ENCODE peak calls at places on chromosome 10, in eight cellular contexts. R, Y, S, D, Z, W, M and F are unnamed samples.
A peak's percentile ranks its signal among the peaks of the same experiment; 100 is the strongest.

GRCh38 chr10:3398825-3399646 is 226.5 kb upstream of the PITRM1 start:
- DNase-seq in R (no peak), Y (no peak), S (no peak), D (peak; percentile 76), Z (no peak), W (no peak), M (no peak), F (peak; percentile 49)

GRCh38 chr10:33139191-33139646 is 181.2 kb upstream of the ITGB1 start:
- DNase-seq in R (no peak), Y (no peak), S (no peak), D (no peak), Z (no peak), W (no peak), M (no peak), F (no peak)

GRCh38 chr10:118394557-118395194 is 52.6 kb upstream of the FAM204A start:
- DNase-seq in R (no peak), Y (no peak), S (no peak), D (no peak), Z (no peak), W (no peak), M (no peak), F (no peak)

GRCh38 chr10:30111340-30111980 is 52.1 kb upstream of the JCAD start:
- DNase-seq in R (no peak), Y (no peak), S (no peak), D (no peak), Z (no peak), W (no peak), M (no peak), F (no peak)

GRCh38 chr10:7471720-7472367 is 61.0 kb upstream of the SFMBT2 start:
- DNase-seq in R (peak; percentile 84), Y (no peak), S (no peak), D (no peak), Z (no peak), W (no peak), M (no peak), F (no peak)

GRCh38 chr10:47379901-47380300 is 4.2 kb downstream of the ZNF488 start:
- DNase-seq in R (no peak), Y (no peak), S (no peak), D (no peak), Z (no peak), W (peak; percentile 61), M (no peak), F (no peak)

GRCh38 chr10:86851329-86852207 is 95.1 kb downstream of the BMPR1A start:
- DNase-seq in R (no peak), Y (no peak), S (no peak), D (no peak), Z (no peak), W (no peak), M (no peak), F (no peak)

GRCh38 chr10:44390585-44391072 is 5.7 kb upstream of the CXCL12 start:
- DNase-seq in R (no peak), Y (no peak), S (peak; percentile 75), D (no peak), Z (no peak), W (no peak), M (no peak), F (no peak)

GRCh38 chr10:64760371-64760770 is 1239.2 kb downstream of the REEP3 start:
- DNase-seq in R (no peak), Y (peak; percentile 21), S (no peak), D (peak; percentile 8), Z (no peak), W (no peak), M (no peak), F (no peak)

GRCh38 chr10:102235598-102235920 is 5.8 kb downstream of the PITX3 start:
- DNase-seq in R (no peak), Y (no peak), S (no peak), D (peak; percentile 75), Z (no peak), W (no peak), M (no peak), F (no peak)

GRCh38 chr10:27771231-27771630 is 25.6 kb upstream of the MKX start:
- DNase-seq in R (no peak), Y (no peak), S (no peak), D (no peak), Z (no peak), W (no peak), M (no peak), F (no peak)

GRCh38 chr10:56605043-56605442 is 244.0 kb upstream of the ZWINT start:
- DNase-seq in R (no peak), Y (peak; percentile 22), S (no peak), D (peak; percentile 1), Z (no peak), W (no peak), M (no peak), F (no peak)

GRCh38 chr10:4656576-4657194 is 169.3 kb upstream of the AKR1E2 start:
- DNase-seq in R (no peak), Y (peak; percentile 83), S (no peak), D (peak; percentile 52), Z (peak; percentile 52), W (no peak), M (no peak), F (peak; percentile 60)

GRCh38 chr10:132468201-132468600 is 69.4 kb upstream of the INPP5A start:
- DNase-seq in R (no peak), Y (no peak), S (no peak), D (no peak), Z (no peak), W (no peak), M (no peak), F (no peak)

GRCh38 chr10:50490244-50490643 is 133.5 kb downstream of the SGMS1 start:
- DNase-seq in R (no peak), Y (no peak), S (no peak), D (no peak), Z (no peak), W (no peak), M (no peak), F (no peak)

GRCh38 chr10:90418869-90419652 is 438.8 kb downstream of the HTR7 start:
- DNase-seq in R (no peak), Y (peak; percentile 48), S (no peak), D (peak; percentile 91), Z (no peak), W (no peak), M (no peak), F (no peak)
- H3K4me3 ChIP-seq in R (no peak overlapping the region), Y (no peak overlapping the region), S (no peak overlapping the region), D (no peak overlapping the region), Z (no peak overlapping the region), W (no peak overlapping the region), M (no peak overlapping the region), F (no peak overlapping the region)

GRCh38 chr10:96201525-96201924 is 69.8 kb downstream of the BLNK start:
- DNase-seq in R (no peak), Y (no peak), S (no peak), D (no peak), Z (no peak), W (no peak), M (no peak), F (no peak)
- H3K36me3 ChIP-seq in R (peaks cover 26% of the 10 kb centered on the region), Y (no peaks in the 10 kb centered on the region), S (no peaks in the 10 kb centered on the region), D (no peaks in the 10 kb centered on the region), Z (no peaks in the 10 kb centered on the region), W (peaks cover 3% of the 10 kb centered on the region), M (no peaks in the 10 kb centered on the region), F (no peaks in the 10 kb centered on the region)

GRCh38 chr10:99522511-99523250 is 10.1 kb upstream of the NKX2-3 start:
- DNase-seq in R (no peak), Y (no peak), S (no peak), D (no peak), Z (no peak), W (no peak), M (no peak), F (no peak)

GRCh38 chr10:99520040-99520803 is 12.5 kb upstream of the NKX2-3 start:
- DNase-seq in R (no peak), Y (peak; percentile 56), S (no peak), D (no peak), Z (no peak), W (no peak), M (no peak), F (no peak)

GRCh38 chr10:99520804-99521473 is 11.8 kb upstream of the NKX2-3 start:
- DNase-seq in R (no peak), Y (no peak), S (no peak), D (no peak), Z (no peak), W (no peak), M (no peak), F (no peak)

GRCh38 chr10:99522078-99522479 is 10.7 kb upstream of the NKX2-3 start:
- DNase-seq in R (no peak), Y (no peak), S (no peak), D (no peak), Z (no peak), W (no peak), M (no peak), F (no peak)

GRCh38 chr10:99521474-99522077 is 11.2 kb upstream of the NKX2-3 start:
- DNase-seq in R (no peak), Y (no peak), S (no peak), D (no peak), Z (no peak), W (no peak), M (no peak), F (peak; percentile 75)
- H3K27me3 ChIP-seq in R (no peaks in the 10 kb centered on the region), Y (peaks cover 96% of the 10 kb centered on the region), S (peaks cover 76% of the 10 kb centered on the region), D (peaks cover 58% of the 10 kb centered on the region), Z (peaks cover 62% of the 10 kb centered on the region), W (no peaks in the 10 kb centered on the region), M (peaks cover 12% of the 10 kb centered on the region), F (peaks cover 2% of the 10 kb centered on the region)

GRCh38 chr10:17793041-17793440 is 16.1 kb upstream of the MRC1 start:
- DNase-seq in R (no peak), Y (no peak), S (no peak), D (no peak), Z (no peak), W (no peak), M (no peak), F (no peak)

GRCh38 chr10:17793823-17794759 is 15.1 kb upstream of the MRC1 start:
- DNase-seq in R (no peak), Y (peak; percentile 46), S (no peak), D (no peak), Z (no peak), W (no peak), M (no peak), F (no peak)

GRCh38 chr10:17795088-17795487 is 14.1 kb upstream of the MRC1 start:
- DNase-seq in R (no peak), Y (no peak), S (no peak), D (no peak), Z (no peak), W (no peak), M (no peak), F (no peak)

GRCh38 chr10:17790631-17791030 is 18.5 kb upstream of the MRC1 start:
- DNase-seq in R (no peak), Y (no peak), S (no peak), D (no peak), Z (no peak), W (no peak), M (no peak), F (no peak)

DNA sequence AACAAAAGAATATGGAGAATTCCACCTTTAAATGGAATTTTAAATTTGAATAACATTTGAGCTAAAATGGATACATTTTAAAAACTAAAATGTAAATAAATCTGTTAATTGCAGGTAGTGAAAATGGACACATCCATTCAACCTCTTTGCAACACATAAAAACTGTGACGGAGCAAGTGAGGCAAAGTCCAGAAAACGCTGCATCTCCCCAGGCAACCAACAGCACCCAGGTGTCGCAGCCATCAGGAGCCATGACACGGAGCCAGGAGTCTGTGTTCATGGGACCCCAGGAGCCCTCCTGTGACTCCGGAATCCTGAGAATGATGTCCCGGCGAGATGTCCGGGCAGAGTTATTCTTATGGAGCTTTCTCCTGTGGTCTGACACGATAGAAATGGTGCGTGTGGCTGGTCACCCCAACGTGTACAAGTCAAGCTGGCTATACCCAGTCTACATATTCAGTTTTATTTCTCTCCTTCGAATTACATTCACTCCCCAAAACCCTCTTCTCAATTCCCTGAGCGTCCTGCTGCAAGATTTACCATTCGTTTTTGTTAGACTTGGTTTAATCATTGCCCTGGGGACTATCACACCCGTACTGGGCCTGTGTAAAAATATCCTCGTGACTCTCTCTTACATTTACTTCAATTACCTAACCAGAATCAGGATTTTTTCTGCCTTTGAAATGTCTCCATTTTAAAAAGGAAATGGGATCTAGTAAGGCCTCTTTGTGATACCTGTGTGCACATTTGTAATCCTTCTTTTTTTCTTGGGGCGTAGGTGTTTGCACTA is 13.1 kb upstream of the MRC1 start:
- DNase-seq in R (no peak), Y (no peak), S (no peak), D (no peak), Z (no peak), W (no peak), M (no peak), F (no peak)
- H3K4me3 ChIP-seq in R (no peak overlapping the region), Y (no peak overlapping the region), S (no peak overlapping the region), D (no peak overlapping the region), Z (no peak overlapping the region), W (no peak overlapping the region), M (no peak overlapping the region), F (no peak overlapping the region)